ENCODE peak calls at places on chromosomes 3 and 15, in ten cellular contexts. Q, D, E, L, X, C, W, B, N and U are unnamed samples.

GRCh38 chr3:150348500-150348899 is 59.6 kb upstream of the TSC22D2 start:
- DNase-seq in Q (peak; percentile 71), D (peak; percentile 85), E (peak; percentile 96), L (no peak), X (no peak), C (no peak), W (no peak), B (peak; percentile 71), N (no peak), U (no peak)

GRCh38 chr3:178706411-178706810 is 170.2 kb downstream of the KCNMB2 start:
- DNase-seq in Q (no peak), D (no peak), E (no peak), L (no peak), X (no peak), C (no peak), W (no peak), B (no peak), N (no peak), U (no peak)

GRCh38 chr3:119891944-119892721 is 110.2 kb downstream of the NR1I2 start:
- DNase-seq in Q (peak; percentile 46), D (peak; percentile 74), E (peak; percentile 87), L (peak; percentile 60), X (peak; percentile 43), C (peak; percentile 28), W (peak; percentile 10), B (peak; percentile 26), N (peak; percentile 88), U (no peak)

GRCh38 chr3:13015286-13016082 is 57.7 kb downstream of the IQSEC1 start:
- DNase-seq in Q (no peak), D (no peak), E (no peak), L (peak; percentile 42), X (no peak), C (no peak), W (no peak), B (no peak), N (no peak), U (no peak)

GRCh38 chr3:162489853-162490252 is 993.2 kb downstream of the OTOL1 start:
- DNase-seq in Q (peak; percentile 8), D (no peak), E (no peak), L (no peak), X (no peak), C (no peak), W (no peak), B (no peak), N (peak; percentile 31), U (no peak)

GRCh38 chr3:193771011-193771697 is 178.1 kb downstream of the OPA1 start:
- DNase-seq in Q (no peak), D (no peak), E (no peak), L (no peak), X (no peak), C (no peak), W (no peak), B (no peak), N (no peak), U (no peak)

GRCh38 chr15:28125673-28126651 is 26.8 kb upstream of the OCA2 start:
- DNase-seq in Q (peak; percentile 33), D (peak; percentile 63), E (peak; percentile 76), L (peak; percentile 41), X (peak; percentile 33), C (peak; percentile 60), W (no peak), B (no peak), N (peak; percentile 81), U (no peak)

GRCh38 chr15:82677720-82678323 is 30.7 kb upstream of the CPEB1 start:
- DNase-seq in Q (no peak), D (no peak), E (no peak), L (no peak), X (no peak), C (no peak), W (no peak), B (no peak), N (no peak), U (no peak)

GRCh38 chr3:11739712-11740111 is 96.0 kb upstream of the VGLL4 start:
- DNase-seq in Q (no peak), D (no peak), E (no peak), L (no peak), X (no peak), C (no peak), W (no peak), B (no peak), N (no peak), U (no peak)

GRCh38 chr3:54853573-54854404 is 74.1 kb downstream of the LRTM1 start:
- DNase-seq in Q (no peak), D (peak; percentile 25), E (peak; percentile 68), L (peak; percentile 72), X (peak; percentile 85), C (peak; percentile 65), W (peak; percentile 77), B (no peak), N (peak; percentile 84), U (peak; percentile 65)

GRCh38 chr15:88908123-88908522 is 5.1 kb downstream of the MFGE8 start:
- DNase-seq in Q (no peak), D (no peak), E (no peak), L (no peak), X (no peak), C (no peak), W (no peak), B (no peak), N (no peak), U (no peak)

GRCh38 chr15:73869216-73869995 is 4.0 kb upstream of the TBC1D21 start:
- DNase-seq in Q (no peak), D (no peak), E (no peak), L (no peak), X (no peak), C (no peak), W (no peak), B (no peak), N (no peak), U (no peak)

GRCh38 chr3:62024882-62025281 is 348.5 kb downstream of the FEZF2 start:
- DNase-seq in Q (no peak), D (no peak), E (no peak), L (no peak), X (no peak), C (no peak), W (no peak), B (no peak), N (no peak), U (no peak)

GRCh38 chr15:100131321-100132224 is 210.2 kb downstream of the ADAMTS17 start:
- DNase-seq in Q (no peak), D (peak; percentile 57), E (peak; percentile 54), L (peak; percentile 69), X (no peak), C (peak; percentile 25), W (no peak), B (no peak), N (peak; percentile 37), U (no peak)
- TF ChIP-seq CTCF in Q (no peak), D (peak; percentile 35), E (peak; percentile 64), L (peak; percentile 61), X (no peak), C (peak; percentile 24), W (peak; percentile 35), B (peak; percentile 58), N (peak; percentile 45), U (no peak)

DNA sequence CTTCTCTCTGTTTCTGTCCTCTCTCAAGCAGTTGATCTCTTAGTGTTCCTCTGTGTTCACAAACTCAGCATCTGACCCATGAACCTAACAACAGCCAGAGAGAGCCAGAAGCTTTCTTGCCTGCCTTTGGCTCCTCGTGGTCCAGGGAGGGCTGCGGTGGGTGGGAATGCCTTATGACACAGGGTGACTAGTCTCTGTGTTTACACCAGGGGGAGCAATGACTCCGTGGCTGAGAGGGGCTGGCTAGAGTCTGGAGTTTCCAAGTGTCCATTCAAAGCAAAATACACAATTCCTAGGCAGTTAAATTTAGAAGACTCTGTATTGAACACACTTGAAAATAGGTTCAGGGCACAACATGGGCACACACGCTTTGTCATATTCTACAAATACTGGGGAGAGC is 370.0 kb upstream of the FRG2C start:
- DNase-seq in Q (no peak), D (peak; percentile 10), E (peak; percentile 40), L (peak; percentile 22), X (peak; percentile 49), C (peak; percentile 46), W (peak; percentile 20), B (no peak), N (peak; percentile 61), U (no peak)
- TF ChIP-seq CTCF in Q (peak; percentile 57), D (peak; percentile 28), E (peak; percentile 54), L (peak; percentile 83), X (peak; percentile 73), C (no peak), W (peak; percentile 76), B (peak; percentile 59), N (peak; percentile 75), U (peak; percentile 62)

GRCh38 chr15:63155486-63155885 is 1.8 kb downstream of the RPS27L start:
- DNase-seq in Q (no peak), D (no peak), E (no peak), L (no peak), X (no peak), C (no peak), W (no peak), B (no peak), N (no peak), U (no peak)

GRCh38 chr15:63157066-63157890 is at the start of gene RPS27L:
- DNase-seq in Q (peak; percentile 78), D (peak; percentile 98), E (peak; percentile 94), L (peak; percentile 93), X (peak; percentile 83), C (peak; percentile 93), W (peak; percentile 74), B (peak; percentile 74), N (peak; percentile 97), U (peak; percentile 75)

GRCh38 chr15:63156086-63156707 is 1.1 kb downstream of the RPS27L start:
- DNase-seq in Q (no peak), D (no peak), E (peak; percentile 38), L (no peak), X (no peak), C (no peak), W (no peak), B (no peak), N (no peak), U (no peak)

GRCh38 chr15:63156708-63157065 is 590 bp downstream of the RPS27L start:
- DNase-seq in Q (no peak), D (peak; percentile 44), E (peak; percentile 58), L (peak; percentile 19), X (no peak), C (peak; percentile 34), W (no peak), B (no peak), N (peak; percentile 39), U (no peak)

GRCh38 chr15:63157891-63158431 is 684 bp upstream of the RPS27L start:
- DNase-seq in Q (peak; percentile 32), D (peak; percentile 86), E (peak; percentile 86), L (peak; percentile 62), X (peak; percentile 46), C (peak; percentile 65), W (peak; percentile 30), B (peak; percentile 43), N (peak; percentile 84), U (peak; percentile 34)
- TF ChIP-seq CTCF in Q (peak; percentile 12), D (no peak), E (peak; percentile 28), L (no peak), X (no peak), C (no peak), W (peak; percentile 30), B (peak; percentile 21), N (no peak), U (no peak)

DNA sequence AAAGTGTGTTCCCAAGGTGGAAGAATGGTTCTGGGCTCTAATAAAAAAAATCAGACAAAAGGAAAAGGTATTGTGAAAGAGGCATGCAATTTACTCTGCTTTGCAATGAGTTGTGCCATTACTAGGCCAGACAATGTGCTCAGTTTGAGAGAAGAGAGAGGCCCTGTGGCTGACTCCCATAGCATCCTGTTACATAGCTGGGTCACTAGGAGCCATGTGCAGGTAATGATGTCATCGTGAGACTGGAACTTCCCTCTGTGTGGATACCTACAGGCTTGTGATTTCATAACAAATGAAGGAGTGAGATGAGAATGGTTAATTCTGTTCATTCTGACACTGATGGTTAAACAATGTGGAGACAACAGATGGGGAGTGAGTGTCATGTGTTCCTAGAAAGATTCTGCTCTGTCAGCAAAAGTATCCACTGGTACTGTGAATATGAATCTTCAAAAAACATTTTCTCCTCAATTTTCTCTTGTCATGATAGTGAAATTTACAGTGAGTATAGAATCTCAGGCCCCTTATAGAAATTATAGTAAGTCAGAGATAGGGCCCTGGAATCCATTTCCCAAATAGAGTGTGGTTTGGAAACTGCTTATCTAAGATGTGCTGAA is 648.7 kb upstream of the DPPA4 start:
- DNase-seq in Q (no peak), D (no peak), E (peak; percentile 71), L (no peak), X (no peak), C (no peak), W (no peak), B (no peak), N (no peak), U (no peak)
- TF ChIP-seq CTCF in Q (no peak), D (no peak), E (no peak), L (no peak), X (no peak), C (no peak), W (no peak), B (no peak), N (no peak), U (no peak)